ENCODE peak calls at places on chromosomes 16 and 17, in four cellular contexts. G, O, F and L are unnamed samples.

GRCh38 chr17:62704381-62704971 is 77.0 kb downstream of the MRC2 start:
- DNase-seq in G (peak), O (peak), F (peak), L (no peak)

GRCh38 chr16:83744521-83744981 is 63.2 kb upstream of the HSBP1 start:
- DNase-seq in G (no peak), O (peak), F (peak), L (peak)

GRCh38 chr16:83117810-83118209 is 491.0 kb downstream of the CDH13 start:
- DNase-seq in G (peak), O (no peak), F (no peak), L (no peak)

GRCh38 chr17:49633250-49633649 is 44.6 kb downstream of the SPOP start:
- DNase-seq in G (no peak), O (no peak), F (no peak), L (no peak)

GRCh38 chr17:71287246-71287828 is 833.5 kb upstream of the SOX9 start:
- DNase-seq in G (no peak), O (no peak), F (no peak), L (no peak)

GRCh38 chr16:19706846-19707245 is 11.2 kb downstream of the KNOP1 start:
- DNase-seq in G (no peak), O (no peak), F (no peak), L (no peak)

GRCh38 chr17:73316919-73317505 is 5.2 kb upstream of the CDC42EP4 start:
- DNase-seq in G (peak), O (no peak), F (peak), L (no peak)

GRCh38 chr16:89442990-89443726 is 47.2 kb downstream of the ANKRD11 start:
- DNase-seq in G (peak), O (peak), F (peak), L (no peak)

GRCh38 chr17:28765038-28765437 is 21.2 kb downstream of the TRAF4 start:
- DNase-seq in G (no peak), O (no peak), F (peak), L (no peak)

GRCh38 chr16:27531186-27531585 is 18.5 kb downstream of the GTF3C1 start:
- DNase-seq in G (no peak), O (no peak), F (no peak), L (no peak)

GRCh38 chr17:27856676-27857429 is 36.3 kb downstream of the LYRM9 start:
- DNase-seq in G (no peak), O (no peak), F (no peak), L (no peak)

GRCh38 chr16:56611281-56611833 is 3.0 kb downstream of the MT2A start:
- DNase-seq in G (peak), O (peak), F (peak), L (no peak)

GRCh38 chr17:20191066-20191465 is 181.9 kb downstream of the SPECC1 start:
- DNase-seq in G (peak), O (peak), F (peak), L (no peak)